ENCODE peak calls at places on chromosomes 13 and 19, in four cellular contexts. One of them, this sample, is unnamed.

GRCh38 chr13:67353891-67354459 is 123.8 kb upstream of the PCDH9 start:
- DNase-seq in skeletal muscle cell: peak
- DNase-seq in WTC11: no peak
- DNase-seq in heart left ventricle: no peak
- DNase-seq in this sample: no peak

GRCh38 chr13:112194167-112194530 is 127.2 kb downstream of the SOX1 start:
- DNase-seq in skeletal muscle cell: no peak
- DNase-seq in WTC11: no peak
- DNase-seq in heart left ventricle: no peak
- DNase-seq in this sample: no peak

GRCh38 chr19:16897572-16898056 is 8.8 kb downstream of the F2RL3 start:
- DNase-seq in skeletal muscle cell: no peak
- DNase-seq in WTC11: no peak
- DNase-seq in heart left ventricle: no peak
- DNase-seq in this sample: no peak

GRCh38 chr13:20332361-20333096 is 100.4 kb upstream of the GJB6 start:
- DNase-seq in skeletal muscle cell: peak
- DNase-seq in WTC11: no peak
- DNase-seq in heart left ventricle: no peak
- DNase-seq in this sample: no peak

GRCh38 chr19:12230751-12231733 is 63.6 kb downstream of the ZNF44 start:
- DNase-seq in skeletal muscle cell: no peak
- DNase-seq in WTC11: no peak
- DNase-seq in heart left ventricle: no peak
- DNase-seq in this sample: no peak

GRCh38 chr13:45219123-45219891 is 18.5 kb upstream of the KCTD4 start:
- DNase-seq in skeletal muscle cell: no peak
- DNase-seq in WTC11: no peak
- DNase-seq in heart left ventricle: no peak
- DNase-seq in this sample: no peak

GRCh38 chr13:75721307-75721706 is 85.2 kb downstream of the LMO7 start:
- DNase-seq in skeletal muscle cell: no peak
- DNase-seq in WTC11: no peak
- DNase-seq in heart left ventricle: no peak
- DNase-seq in this sample: no peak

GRCh38 chr19:48290341-48290922 is 20.6 kb downstream of the ZNF114 start:
- DNase-seq in skeletal muscle cell: no peak
- DNase-seq in WTC11: peak
- DNase-seq in heart left ventricle: no peak
- DNase-seq in this sample: peak

GRCh38 chr13:77521595-77522367 is 13.7 kb upstream of the SCEL start:
- DNase-seq in skeletal muscle cell: no peak
- DNase-seq in WTC11: peak
- DNase-seq in heart left ventricle: no peak
- DNase-seq in this sample: no peak

GRCh38 chr19:6476155-6476895 is 5.3 kb downstream of the DENND1C start:
- DNase-seq in skeletal muscle cell: no peak
- DNase-seq in WTC11: peak
- DNase-seq in heart left ventricle: no peak
- DNase-seq in this sample: peak

GRCh38 chr19:55446060-55446459 is 3.0 kb upstream of the SHISA7 start:
- DNase-seq in skeletal muscle cell: no peak
- DNase-seq in WTC11: no peak
- DNase-seq in heart left ventricle: no peak
- DNase-seq in this sample: no peak

GRCh38 chr19:40619333-40620160 is 18.4 kb downstream of the LTBP4 start:
- DNase-seq in skeletal muscle cell: no peak
- DNase-seq in WTC11: no peak
- DNase-seq in heart left ventricle: no peak
- DNase-seq in this sample: no peak

GRCh38 chr13:99228737-99229691 is 28.4 kb downstream of the UBAC2 start:
- DNase-seq in skeletal muscle cell: peak
- DNase-seq in WTC11: no peak
- DNase-seq in heart left ventricle: no peak
- DNase-seq in this sample: no peak

GRCh38 chr19:42410371-42410770 is 16.8 kb downstream of the LIPE start:
- DNase-seq in skeletal muscle cell: no peak
- DNase-seq in WTC11: no peak
- DNase-seq in heart left ventricle: peak
- DNase-seq in this sample: no peak

GRCh38 chr13:38641164-38641948 is 45.5 kb upstream of the FREM2 start:
- DNase-seq in skeletal muscle cell: no peak
- DNase-seq in WTC11: no peak
- DNase-seq in heart left ventricle: no peak
- DNase-seq in this sample: no peak

GRCh38 chr13:51034906-51035305 is 76.2 kb downstream of the C13orf42 start:
- DNase-seq in skeletal muscle cell: no peak
- DNase-seq in WTC11: no peak
- DNase-seq in heart left ventricle: no peak
- DNase-seq in this sample: no peak

GRCh38 chr19:16266586-16266942 is 58.1 kb upstream of the KLF2 start:
- DNase-seq in skeletal muscle cell: no peak
- DNase-seq in WTC11: no peak
- DNase-seq in heart left ventricle: no peak
- DNase-seq in this sample: no peak

GRCh38 chr13:84662503-84662902 is 780.2 kb upstream of the SLITRK1 start:
- DNase-seq in skeletal muscle cell: no peak
- DNase-seq in WTC11: no peak
- DNase-seq in heart left ventricle: no peak
- DNase-seq in this sample: no peak

GRCh38 chr19:508204-509150 is 1.2 kb downstream of the TPGS1 start:
- DNase-seq in skeletal muscle cell: no peak
- DNase-seq in WTC11: no peak
- DNase-seq in heart left ventricle: no peak
- DNase-seq in this sample: no peak

GRCh38 chr19:38569368-38569983 is 48.3 kb downstream of the MAP4K1 start:
- DNase-seq in skeletal muscle cell: no peak
- DNase-seq in WTC11: no peak
- DNase-seq in heart left ventricle: no peak
- DNase-seq in this sample: no peak

GRCh38 chr19:19548915-19549537 is 11.0 kb downstream of the CILP2 start:
- DNase-seq in skeletal muscle cell: no peak
- DNase-seq in WTC11: no peak
- DNase-seq in heart left ventricle: no peak
- DNase-seq in this sample: no peak

GRCh38 chr13:92320323-92320722 is 906.3 kb upstream of the GPC6 start:
- DNase-seq in skeletal muscle cell: no peak
- DNase-seq in WTC11: no peak
- DNase-seq in heart left ventricle: no peak
- DNase-seq in this sample: no peak

GRCh38 chr19:19591133-19591825 is 27.2 kb downstream of the PBX4 start:
- DNase-seq in skeletal muscle cell: peak
- DNase-seq in WTC11: peak
- DNase-seq in heart left ventricle: no peak
- DNase-seq in this sample: no peak

GRCh38 chr19:34215666-34216038 is 38.7 kb upstream of the GARRE1 start:
- DNase-seq in skeletal muscle cell: no peak
- DNase-seq in WTC11: no peak
- DNase-seq in heart left ventricle: no peak
- DNase-seq in this sample: no peak

GRCh38 chr13:20197361-20197834 is 4.7 kb upstream of the GJB2 start:
- DNase-seq in skeletal muscle cell: peak
- DNase-seq in WTC11: no peak
- DNase-seq in heart left ventricle: no peak
- DNase-seq in this sample: no peak

GRCh38 chr13:27194209-27194608 is 22.6 kb upstream of the USP12 start:
- DNase-seq in skeletal muscle cell: no peak
- DNase-seq in WTC11: no peak
- DNase-seq in heart left ventricle: no peak
- DNase-seq in this sample: no peak

GRCh38 chr19:15702590-15702930 is 25.3 kb upstream of the OR10H2 start:
- DNase-seq in skeletal muscle cell: no peak
- DNase-seq in WTC11: no peak
- DNase-seq in heart left ventricle: peak
- DNase-seq in this sample: no peak

GRCh38 chr13:113005076-113005865 is 36.3 kb downstream of the MCF2L start:
- DNase-seq in skeletal muscle cell: no peak
- DNase-seq in WTC11: no peak
- DNase-seq in heart left ventricle: no peak
- DNase-seq in this sample: no peak

GRCh38 chr13:34308725-34309124 is 490.8 kb downstream of the RFC3 start:
- DNase-seq in skeletal muscle cell: no peak
- DNase-seq in WTC11: no peak
- DNase-seq in heart left ventricle: no peak
- DNase-seq in this sample: no peak

GRCh38 chr13:108968566-108968965 is 339.2 kb downstream of the MYO16 start:
- DNase-seq in skeletal muscle cell: no peak
- DNase-seq in WTC11: no peak
- DNase-seq in heart left ventricle: no peak
- DNase-seq in this sample: no peak

GRCh38 chr13:98445340-98446233 is 131.3 kb downstream of the STK24 start:
- DNase-seq in skeletal muscle cell: no peak
- DNase-seq in WTC11: peak
- DNase-seq in heart left ventricle: peak
- DNase-seq in this sample: peak

GRCh38 chr19:49560358-49560900 is 19.9 kb downstream of the NOSIP start:
- DNase-seq in skeletal muscle cell: no peak
- DNase-seq in WTC11: no peak
- DNase-seq in heart left ventricle: peak
- DNase-seq in this sample: no peak

GRCh38 chr19:43643326-43643725 is 3.7 kb upstream of the CADM4 start:
- DNase-seq in skeletal muscle cell: no peak
- DNase-seq in WTC11: no peak
- DNase-seq in heart left ventricle: no peak
- DNase-seq in this sample: no peak